ENCODE peak calls at places on chromosomes 11 and 22, in four cellular contexts. U, E, M and D are unnamed samples.

GRCh38 chr11:113296447-113297205 is 17.8 kb upstream of the TTC12 start:
- DNase-seq in E (peak; percentile 38), U (no peak), M (no peak), D (no peak)

GRCh38 chr11:68810164-68810563 is 31.6 kb downstream of the CPT1A start:
- DNase-seq in U (peak; percentile 82), M (no peak), E (no peak), D (no peak)

GRCh38 chr22:42582987-42583386 is 29.2 kb downstream of the SERHL2 start:
- DNase-seq in U (no peak), E (no peak), M (no peak), D (no peak)

GRCh38 chr22:23509571-23510302 is 70.4 kb downstream of the IGLL1 start:
- DNase-seq in M (no peak), E (peak; percentile 45), U (no peak), D (peak; percentile 30)

GRCh38 chr11:119370486-119371046 is 10.9 kb downstream of the USP2 start:
- DNase-seq in M (no peak), U (no peak), E (no peak), D (no peak)

GRCh38 chr22:48755332-48755949 is 1072.2 kb downstream of the BRD1 start:
- DNase-seq in M (no peak), U (no peak), E (no peak), D (no peak)

GRCh38 chr11:93585758-93586157 is 42.6 kb upstream of the SMCO4 start:
- DNase-seq in M (no peak), E (no peak), U (no peak), D (no peak)

GRCh38 chr11:86116386-86116726 is 47.5 kb upstream of the PICALM start:
- DNase-seq in E (no peak), U (no peak), M (peak; percentile 13), D (no peak)

DNA sequence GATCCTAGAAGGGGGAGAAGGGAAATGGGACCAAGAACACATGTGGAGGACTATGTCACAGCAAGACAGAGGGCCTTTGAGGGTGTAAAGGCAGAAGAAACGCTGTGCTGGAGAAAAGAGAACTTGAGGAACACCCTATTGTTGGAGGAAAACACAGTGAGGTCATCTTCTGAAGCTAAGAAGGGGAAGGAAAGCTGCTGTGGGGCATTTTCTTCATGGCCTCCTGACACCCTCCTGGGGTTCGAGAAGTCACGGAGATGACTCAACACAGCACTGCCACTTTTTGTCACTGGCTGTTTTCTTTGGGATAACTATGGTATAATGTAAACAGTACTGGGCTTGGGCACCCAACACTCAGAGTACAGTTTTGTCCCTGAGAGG is 492.6 kb upstream of the CADM1 start:
- DNase-seq in M (no peak), U (no peak), E (no peak), D (no peak)
- H3K4me3 ChIP-seq in M (no peak overlapping the region), U (no peak overlapping the region), E (no peak overlapping the region), D (no peak overlapping the region)

GRCh38 chr22:19533049-19533626 is 8.9 kb upstream of the CLDN5 start:
- DNase-seq in M (no peak), U (no peak), E (no peak), D (no peak)
- H3K4me1 ChIP-seq in M (no peaks in the 10 kb centered on the region), U (no peaks in the 10 kb centered on the region), E (no peaks in the 10 kb centered on the region), D (no peaks in the 10 kb centered on the region)

GRCh38 chr11:73013021-73013420 is 129.1 kb downstream of the FCHSD2 start:
- DNase-seq in M (no peak), E (no peak), U (no peak), D (no peak)
- H3K4me3 ChIP-seq in M (no peak overlapping the region), E (no peak overlapping the region), U (no peak overlapping the region), D (no peak overlapping the region)

DNA sequence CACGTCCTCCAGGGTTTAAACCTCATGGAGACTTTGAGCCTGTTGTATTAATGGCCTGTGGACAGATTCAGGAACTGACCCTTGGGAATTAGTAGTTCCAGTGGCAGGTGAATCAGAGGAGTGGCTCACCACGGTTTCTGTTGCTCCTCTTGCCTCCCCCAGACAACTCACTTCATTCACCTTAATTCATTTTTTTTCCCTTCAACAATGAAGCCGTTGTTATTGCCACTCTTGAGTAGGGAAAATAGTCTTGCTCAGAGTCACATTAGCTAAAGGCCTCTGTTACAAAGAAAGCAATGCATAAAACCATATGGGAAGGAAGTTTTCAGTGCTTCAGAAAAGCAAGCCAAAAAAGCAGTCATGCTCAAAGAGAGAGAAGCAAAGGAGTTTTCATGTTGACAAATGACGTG is 22.6 kb downstream of the AMOTL1 start:
- DNase-seq in E (no peak), M (no peak), U (no peak), D (no peak)
- H3K4me1 ChIP-seq in E (peaks cover 26% of the 10 kb centered on the region), M (no peaks in the 10 kb centered on the region), U (peaks cover 50% of the 10 kb centered on the region), D (peaks cover 5% of the 10 kb centered on the region)

GRCh38 chr11:36376888-36377758 is 81.0 kb downstream of the PRR5L start:
- DNase-seq in U (peak; percentile 60), E (peak; percentile 47), M (peak; percentile 56), D (peak; percentile 84)
- H3K4me3 ChIP-seq in U (peak overlapping the region; percentile 64), E (peak overlapping the region; percentile 54), M (peak overlapping the region; percentile 80), D (peak overlapping the region; percentile 61)